ENCODE peak calls at places on chromosomes 3 and 15, in five cellular contexts. O is SK-N-SH, L is stomach, Z is Peyer's patch, I is pancreas. H is an unnamed sample. For H3K4me1, the result is how much of the 10 kb centered on the place peaks cover.

GRCh38 chr3:5187920-5188418 is 462 bp downstream of the EDEM1 start:
- DNase-seq in O (peak), L (no peak), Z (peak), I (peak), H (peak)

GRCh38 chr3:38555149-38555840 is 59.2 kb downstream of the EXOG start:
- DNase-seq in O (no peak), L (no peak), Z (no peak), I (no peak), H (peak)

GRCh38 chr3:168071535-168071934 is 24.2 kb downstream of the GOLIM4 start:
- DNase-seq in O (no peak), L (no peak), Z (no peak), I (no peak), H (no peak)

GRCh38 chr3:156246939-156247725 is 126.8 kb downstream of the KCNAB1 start:
- DNase-seq in O (no peak), L (no peak), Z (no peak), I (no peak), H (no peak)

GRCh38 chr3:139120336-139120971 is 75.8 kb upstream of the PRR23C start:
- DNase-seq in O (no peak), L (no peak), Z (no peak), I (no peak), H (no peak)

GRCh38 chr3:88385090-88385489 is 235.3 kb downstream of the C3orf38 start:
- DNase-seq in O (no peak), L (no peak), Z (no peak), I (no peak), H (no peak)

GRCh38 chr3:70737656-70738309 is 425.3 kb upstream of the MDFIC2 start:
- DNase-seq in O (no peak), L (no peak), Z (no peak), I (no peak), H (no peak)

GRCh38 chr15:88636039-88636438 is 2.8 kb upstream of the ISG20 start:
- DNase-seq in O (no peak), L (peak), Z (peak), I (peak), H (no peak)

GRCh38 chr15:68479406-68479805 is 47.4 kb upstream of the ITGA11 start:
- DNase-seq in O (no peak), L (no peak), Z (no peak), I (no peak), H (no peak)

GRCh38 chr3:5678844-5679243 is 491.3 kb downstream of the EDEM1 start:
- DNase-seq in O (no peak), L (no peak), Z (no peak), I (no peak), H (no peak)

GRCh38 chr3:70053293-70053692 is 53.8 kb downstream of the SAMMSON start:
- DNase-seq in O (no peak), L (no peak), Z (no peak), I (no peak), H (no peak)

GRCh38 chr3:120114376-120114775 is 20.1 kb upstream of the GSK3B start:
- DNase-seq in O (no peak), L (no peak), Z (no peak), I (no peak), H (no peak)

DNA sequence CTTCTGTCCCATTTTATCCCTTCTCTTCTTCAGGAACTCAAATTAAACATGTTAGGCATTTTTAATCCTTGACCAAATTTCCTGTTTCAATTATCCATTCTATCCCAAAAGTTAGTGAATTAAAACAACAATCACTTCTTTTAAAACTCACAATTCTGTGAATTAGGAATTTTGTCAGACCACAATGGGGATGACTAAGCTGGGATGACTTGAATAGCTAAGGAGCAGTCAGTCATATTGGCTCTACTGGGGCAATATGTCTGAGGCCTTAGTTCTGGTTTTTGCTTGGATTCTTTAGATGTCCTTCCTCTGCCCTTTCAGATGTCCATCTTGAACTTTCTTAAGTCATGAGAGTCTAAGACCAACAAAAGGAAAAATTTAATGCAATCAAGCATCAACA is 178.2 kb upstream of the TGFBR2 start:
- DNase-seq in O (no peak), L (no peak), Z (no peak), I (no peak), H (no peak)
- H3K27ac ChIP-seq in O (no peak), L (no peak), Z (no peak), I (no peak), H (no peak)

GRCh38 chr3:113552851-113553250 is 20.5 kb downstream of the SIDT1 start:
- DNase-seq in O (no peak), L (no peak), Z (no peak), I (no peak), H (no peak)
- TF ChIP-seq CTCF in O (no peak), L (no peak), Z (no peak), I (no peak), H (no peak)

DNA sequence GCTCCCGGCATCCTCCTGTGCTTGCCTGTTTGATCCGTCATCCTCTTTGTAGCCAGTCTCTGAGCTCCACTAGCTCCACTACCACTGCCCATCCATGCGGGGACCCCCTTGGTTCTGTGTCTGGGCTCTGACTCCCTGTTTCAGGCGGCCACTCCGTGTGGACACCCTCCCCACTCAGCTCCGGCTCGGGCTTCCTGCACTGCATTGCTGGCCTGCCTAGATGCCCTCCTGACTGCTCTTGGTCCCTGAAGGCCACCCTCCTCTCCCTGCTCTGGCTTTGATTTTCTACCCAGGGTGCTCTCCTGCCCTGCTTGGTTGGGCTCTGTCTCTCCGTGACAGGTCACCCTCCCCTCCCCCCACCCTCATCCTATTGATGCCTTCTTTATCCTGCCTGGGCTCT is 4.0 kb upstream of the ADGRG7 start:
- DNase-seq in O (no peak), L (no peak), Z (no peak), I (no peak), H (no peak)
- H3K4me1 ChIP-seq in O (under half), L (under half), Z (under half), I (under half), H (under half)

GRCh38 chr3:31896026-31896425 is 85.0 kb downstream of the OSBPL10 start:
- DNase-seq in O (no peak), L (no peak), Z (no peak), I (no peak), H (no peak)
- H3K27ac ChIP-seq in O (no peak), L (no peak), Z (no peak), I (no peak), H (no peak)

GRCh38 chr15:61216519-61216918 is 12.6 kb downstream of the RORA start:
- DNase-seq in O (no peak), L (no peak), Z (no peak), I (no peak), H (no peak)
- TF ChIP-seq CTCF in O (no peak), L (peak), Z (no peak), I (no peak), H (no peak)

GRCh38 chr15:70267306-70267705 is 169.6 kb upstream of the TLE3 start:
- DNase-seq in O (no peak), L (no peak), Z (no peak), I (no peak), H (no peak)

GRCh38 chr15:70269331-70269911 is 171.7 kb upstream of the TLE3 start:
- DNase-seq in O (no peak), L (no peak), Z (no peak), I (no peak), H (no peak)

GRCh38 chr15:70267879-70268278 is 170.2 kb upstream of the TLE3 start:
- DNase-seq in O (no peak), L (no peak), Z (no peak), I (no peak), H (no peak)

GRCh38 chr15:70269991-70270751 is 172.5 kb upstream of the TLE3 start:
- DNase-seq in O (no peak), L (no peak), Z (no peak), I (peak), H (no peak)

GRCh38 chr15:70268698-70269251 is 171.1 kb upstream of the TLE3 start:
- DNase-seq in O (no peak), L (no peak), Z (peak), I (no peak), H (no peak)
- H3K4me1 ChIP-seq in O (under half), L (half or more), Z (under half), I (under half), H (under half)

DNA sequence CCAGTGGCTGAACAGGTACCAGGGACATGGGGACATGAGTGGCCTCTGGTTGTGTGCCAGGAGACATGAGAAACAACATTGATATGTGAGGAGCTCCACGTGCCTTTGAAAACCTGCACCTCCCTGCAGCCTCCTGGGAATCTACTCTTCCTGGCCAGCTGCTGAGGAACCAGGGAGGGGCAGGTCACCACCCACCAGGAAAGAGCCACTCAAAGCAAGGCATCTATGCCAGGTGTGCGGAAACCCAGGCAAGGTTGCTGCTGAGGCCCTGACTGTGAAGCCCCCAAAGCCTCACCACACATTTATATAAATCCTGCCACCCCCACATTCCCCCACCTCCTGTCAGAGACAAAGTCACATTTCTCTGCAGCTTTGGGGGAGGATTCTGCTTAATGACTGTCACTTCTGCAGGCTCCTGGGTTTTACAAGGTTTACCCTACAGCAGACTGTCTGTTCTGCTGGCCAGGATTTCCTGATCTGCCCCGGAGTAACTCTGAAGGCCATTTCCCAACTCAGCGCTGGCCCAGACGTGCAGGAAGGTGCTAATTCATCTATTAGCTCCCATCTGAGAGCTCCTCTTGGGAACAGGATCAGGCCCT is 110.8 kb downstream of the ADCY5 start:
- DNase-seq in O (no peak), L (no peak), Z (no peak), I (peak), H (peak)
- H3K27ac ChIP-seq in O (no peak), L (no peak), Z (no peak), I (no peak), H (no peak)

GRCh38 chr3:14721126-14721864 is 46.4 kb downstream of the C3orf20 start:
- DNase-seq in O (no peak), L (no peak), Z (no peak), I (no peak), H (no peak)
- TF ChIP-seq CTCF in O (no peak), L (no peak), Z (no peak), I (no peak), H (no peak)

DNA sequence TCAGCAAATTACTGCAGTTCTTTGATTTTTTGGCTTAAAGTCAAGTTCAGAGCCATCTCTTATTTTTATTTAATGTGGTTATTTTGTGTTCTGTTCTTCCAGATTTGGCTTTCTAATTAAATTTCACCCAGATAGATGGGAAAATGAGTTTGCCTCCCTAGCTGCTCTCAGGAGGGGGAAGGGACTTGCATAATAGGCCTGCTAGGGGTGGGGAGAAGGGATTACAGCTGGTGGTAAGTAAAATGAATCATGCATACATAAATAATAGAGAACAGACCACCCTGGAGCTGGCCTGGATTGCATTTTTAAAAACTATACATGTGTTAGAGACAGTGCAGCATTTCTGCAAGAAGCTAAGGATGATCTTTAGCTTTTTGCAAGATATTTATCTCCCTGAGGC is 3.9 kb upstream of the PXYLP1 start:
- DNase-seq in O (peak), L (no peak), Z (no peak), I (no peak), H (no peak)
- H3K4me1 ChIP-seq in O (under half), L (under half), Z (under half), I (under half), H (under half)

H was measured in upper lobe of right lung.